ENCODE peak calls at places on chromosome 7, in four cellular contexts. One of them, this sample, is unnamed.

GRCh38 chr7:23347682-23348180 is 48.6 kb downstream of the MALSU1 start:
- DNase-seq in GM12878: no peak
- DNase-seq in upper lobe of left lung: no peak
- DNase-seq in stomach: no peak
- DNase-seq in this sample: no peak

GRCh38 chr7:51356849-51357516 is 40.4 kb upstream of the COBL start:
- DNase-seq in GM12878: no peak
- DNase-seq in upper lobe of left lung: no peak
- DNase-seq in stomach: peak
- DNase-seq in this sample: no peak

GRCh38 chr7:85914437-85914836 is 727.6 kb upstream of the SEMA3D start:
- DNase-seq in GM12878: no peak
- DNase-seq in upper lobe of left lung: no peak
- DNase-seq in stomach: no peak
- DNase-seq in this sample: no peak

GRCh38 chr7:130893441-130893894 is 159.5 kb upstream of the KLF14 start:
- DNase-seq in GM12878: no peak
- DNase-seq in upper lobe of left lung: no peak
- DNase-seq in stomach: no peak
- DNase-seq in this sample: no peak

GRCh38 chr7:66930341-66930740 is 9.3 kb downstream of the TMEM248 start:
- DNase-seq in GM12878: no peak
- DNase-seq in upper lobe of left lung: no peak
- DNase-seq in stomach: no peak
- DNase-seq in this sample: no peak

GRCh38 chr7:13778967-13779366 is 210.5 kb downstream of the ETV1 start:
- DNase-seq in GM12878: no peak
- DNase-seq in upper lobe of left lung: no peak
- DNase-seq in stomach: no peak
- DNase-seq in this sample: no peak

GRCh38 chr7:83739527-83739926 is 90.6 kb upstream of the SEMA3E start:
- DNase-seq in GM12878: no peak
- DNase-seq in upper lobe of left lung: no peak
- DNase-seq in stomach: no peak
- DNase-seq in this sample: no peak

GRCh38 chr7:142461437-142461836 is 203.6 kb upstream of the PRSS58 start:
- DNase-seq in GM12878: no peak
- DNase-seq in upper lobe of left lung: no peak
- DNase-seq in stomach: no peak
- DNase-seq in this sample: no peak

GRCh38 chr7:130364446-130364845 is 15.8 kb upstream of the CPA1 start:
- DNase-seq in GM12878: no peak
- DNase-seq in upper lobe of left lung: no peak
- DNase-seq in stomach: no peak
- DNase-seq in this sample: peak

GRCh38 chr7:87113077-87113476 is 39.2 kb upstream of the DMTF1 start:
- DNase-seq in GM12878: no peak
- DNase-seq in upper lobe of left lung: no peak
- DNase-seq in stomach: no peak
- DNase-seq in this sample: no peak

GRCh38 chr7:4800487-4800886 is 25.1 kb downstream of the AP5Z1 start:
- DNase-seq in GM12878: no peak
- DNase-seq in upper lobe of left lung: peak
- DNase-seq in stomach: no peak
- DNase-seq in this sample: no peak

GRCh38 chr7:13724631-13725566 is 264.6 kb downstream of the ETV1 start:
- DNase-seq in GM12878: no peak
- DNase-seq in upper lobe of left lung: no peak
- DNase-seq in stomach: no peak
- DNase-seq in this sample: no peak

GRCh38 chr7:33155811-33156210 is 26.4 kb downstream of the BBS9 start:
- DNase-seq in GM12878: no peak
- DNase-seq in upper lobe of left lung: no peak
- DNase-seq in stomach: no peak
- DNase-seq in this sample: no peak

GRCh38 chr7:157991351-157991750 is 596.3 kb downstream of the PTPRN2 start:
- DNase-seq in GM12878: no peak
- DNase-seq in upper lobe of left lung: no peak
- DNase-seq in stomach: no peak
- DNase-seq in this sample: no peak

GRCh38 chr7:130277763-130278643 is 11.3 kb downstream of the CPA2 start:
- DNase-seq in GM12878: no peak
- DNase-seq in upper lobe of left lung: no peak
- DNase-seq in stomach: peak
- DNase-seq in this sample: no peak

GRCh38 chr7:129469930-129470329 is 32.4 kb upstream of the SMKR1 start:
- DNase-seq in GM12878: no peak
- DNase-seq in upper lobe of left lung: no peak
- DNase-seq in stomach: no peak
- DNase-seq in this sample: no peak

GRCh38 chr7:142703655-142704310 is 45.5 kb upstream of the PRSS1 start:
- DNase-seq in GM12878: no peak
- DNase-seq in upper lobe of left lung: no peak
- DNase-seq in stomach: no peak
- DNase-seq in this sample: no peak

GRCh38 chr7:27940341-27940740 is 200.4 kb downstream of the TAX1BP1 start:
- DNase-seq in GM12878: no peak
- DNase-seq in upper lobe of left lung: no peak
- DNase-seq in stomach: no peak
- DNase-seq in this sample: no peak

GRCh38 chr7:100538348-100538653 is 702 bp upstream of the AGFG2 start:
- DNase-seq in GM12878: no peak
- DNase-seq in upper lobe of left lung: no peak
- DNase-seq in stomach: no peak
- DNase-seq in this sample: no peak

GRCh38 chr7:100543586-100543985 is 4.6 kb downstream of the AGFG2 start:
- DNase-seq in GM12878: no peak
- DNase-seq in upper lobe of left lung: no peak
- DNase-seq in stomach: no peak
- DNase-seq in this sample: no peak

GRCh38 chr7:100539436-100540006 is 518 bp downstream of the AGFG2 start:
- DNase-seq in GM12878: no peak
- DNase-seq in upper lobe of left lung: no peak
- DNase-seq in stomach: no peak
- DNase-seq in this sample: no peak

GRCh38 chr7:100538654-100539435 is at the start of gene AGFG2:
- DNase-seq in GM12878: peak
- DNase-seq in upper lobe of left lung: peak
- DNase-seq in stomach: peak
- DNase-seq in this sample: peak

DNA sequence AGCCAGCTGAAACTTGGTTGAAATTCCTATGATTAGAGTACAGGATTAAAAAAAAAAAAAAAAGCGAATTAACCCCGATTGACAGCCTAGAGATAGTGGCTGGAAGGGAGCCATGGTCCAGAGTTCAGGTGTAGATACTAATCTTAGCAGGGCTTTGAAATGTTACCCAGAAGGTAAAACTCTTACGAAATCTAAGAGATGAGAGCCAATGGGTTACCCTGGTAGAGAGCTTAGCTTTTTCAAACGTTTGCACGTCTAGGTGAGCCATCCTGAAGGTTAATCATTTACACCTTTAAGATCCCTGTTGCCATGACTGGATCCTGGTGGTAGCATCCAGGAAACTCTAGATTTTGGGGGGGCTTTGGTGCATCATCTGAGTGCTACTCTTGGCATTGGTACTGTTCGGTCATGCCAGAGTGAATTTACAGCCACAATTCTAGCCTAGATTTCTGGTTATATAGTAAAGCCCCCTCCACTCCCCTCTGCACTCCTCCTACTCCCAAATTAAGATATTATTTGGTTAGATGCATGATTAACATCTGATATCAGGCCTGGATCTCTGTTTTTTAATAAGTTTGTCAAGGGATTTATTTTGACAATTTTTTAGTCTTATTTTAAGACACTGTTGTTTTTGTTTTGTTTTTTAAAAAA is 1.2 kb downstream of the AGFG2 start:
- DNase-seq in GM12878: no peak
- DNase-seq in upper lobe of left lung: no peak
- DNase-seq in stomach: peak
- DNase-seq in this sample: no peak
- TF ChIP-seq EP300 in GM12878: no peak
- TF ChIP-seq EP300 in upper lobe of left lung: no peak
- TF ChIP-seq EP300 in stomach: no peak
- TF ChIP-seq EP300 in this sample: no peak

DNA sequence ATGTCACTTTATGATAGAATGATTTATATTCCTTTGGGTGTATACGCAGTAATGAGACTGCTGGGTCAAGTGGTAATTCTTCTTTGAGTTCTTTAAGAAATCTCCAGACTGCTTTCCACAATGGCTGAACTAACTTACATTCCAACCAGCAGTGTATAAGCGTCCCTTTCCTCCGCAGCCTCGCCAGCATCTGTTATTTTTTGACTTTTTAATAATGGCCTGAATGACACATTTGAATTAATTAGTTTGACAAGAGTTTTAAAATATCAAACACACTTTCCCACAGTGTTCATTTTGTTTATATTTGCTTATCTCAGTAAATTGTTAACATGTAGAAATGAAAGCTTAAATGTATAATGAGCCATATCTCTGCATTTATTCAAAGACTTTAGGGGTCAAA is 116.8 kb downstream of the TES start:
- DNase-seq in GM12878: no peak
- DNase-seq in upper lobe of left lung: no peak
- DNase-seq in stomach: no peak
- DNase-seq in this sample: no peak
- H3K4me3 ChIP-seq in GM12878: no peak
- H3K4me3 ChIP-seq in upper lobe of left lung: no peak
- H3K4me3 ChIP-seq in stomach: no peak
- H3K4me3 ChIP-seq in this sample: no peak

GRCh38 chr7:12584940-12585339 is 14.4 kb downstream of the SCIN start:
- DNase-seq in GM12878: peak
- DNase-seq in upper lobe of left lung: no peak
- DNase-seq in stomach: no peak
- DNase-seq in this sample: no peak
- TF ChIP-seq POLR2AphosphoS5 in GM12878: no peak
- TF ChIP-seq POLR2AphosphoS5 in upper lobe of left lung: no peak
- TF ChIP-seq POLR2AphosphoS5 in stomach: no peak
- TF ChIP-seq POLR2AphosphoS5 in this sample: no peak

DNA sequence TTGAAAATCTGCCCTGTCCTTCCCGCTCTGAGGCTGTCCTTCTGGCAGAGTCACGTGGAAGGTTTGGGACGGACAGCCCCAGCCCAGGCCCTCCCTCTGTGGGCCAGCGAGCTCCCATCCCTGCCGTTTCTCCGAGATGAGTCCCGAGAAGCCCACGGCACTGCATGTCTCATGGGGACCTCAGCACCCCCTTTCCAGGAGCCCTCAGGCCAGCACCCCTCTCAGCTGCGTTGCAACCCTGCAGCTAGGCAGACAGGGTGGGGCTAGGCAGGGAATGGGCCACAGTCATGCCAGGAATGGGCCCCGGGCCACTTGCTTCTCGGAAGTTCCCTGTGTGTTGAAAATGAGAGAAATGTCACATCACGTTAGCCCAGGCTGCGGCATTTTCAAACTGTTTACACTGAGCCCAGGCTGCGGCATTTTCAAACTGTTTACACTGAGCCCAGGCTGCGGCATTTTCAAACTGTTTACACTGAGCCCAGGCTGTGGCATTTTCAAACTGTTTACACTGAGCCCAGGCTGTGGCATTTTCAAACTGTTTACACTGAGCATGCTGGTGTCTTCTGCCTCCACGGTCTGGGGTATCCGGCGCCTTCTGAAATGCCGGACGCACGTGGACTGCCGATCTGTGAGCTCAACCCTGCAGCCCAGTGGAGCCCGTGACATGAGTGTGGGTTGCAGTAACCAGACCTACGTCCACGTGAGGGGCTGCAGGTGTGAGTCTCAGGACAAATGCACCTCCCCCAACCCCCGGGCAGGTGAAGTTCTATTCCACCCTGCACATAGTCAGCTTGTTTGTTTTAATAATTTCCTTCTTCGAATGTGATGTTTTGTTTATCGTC is 42.6 kb downstream of the FAM20C start:
- DNase-seq in GM12878: no peak
- DNase-seq in upper lobe of left lung: peak
- DNase-seq in stomach: peak
- DNase-seq in this sample: no peak
- TF ChIP-seq EP300 in GM12878: no peak
- TF ChIP-seq EP300 in upper lobe of left lung: peak
- TF ChIP-seq EP300 in stomach: no peak
- TF ChIP-seq EP300 in this sample: no peak

DNA sequence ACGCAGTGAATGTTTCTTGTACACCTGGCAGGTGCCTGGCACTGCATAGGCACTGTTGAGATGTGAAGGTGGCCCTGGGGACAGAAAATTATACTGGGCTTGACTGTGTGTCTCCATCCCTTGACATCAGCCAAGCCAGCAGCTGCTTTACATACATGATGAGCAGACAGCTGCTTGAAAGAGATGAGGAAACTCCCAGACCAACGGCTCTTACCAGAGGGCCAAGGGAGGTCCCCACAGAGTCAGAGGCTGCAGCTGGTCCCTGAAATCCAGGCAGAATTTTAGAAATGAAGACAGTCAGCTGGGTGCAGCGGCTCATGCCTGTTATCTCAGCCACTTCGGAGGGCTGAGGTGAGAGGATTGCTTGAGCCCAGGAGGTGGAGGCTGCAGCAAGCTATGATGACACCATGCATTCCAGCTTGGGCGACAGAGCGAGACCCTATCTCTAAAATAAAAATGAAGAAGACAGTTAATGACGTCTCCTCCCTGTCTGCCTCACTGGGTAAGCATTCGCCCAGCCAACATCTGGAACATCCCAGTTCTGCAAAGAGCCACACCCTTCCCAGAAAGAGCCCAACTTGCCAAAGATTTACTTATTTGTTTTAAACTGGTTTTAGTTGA is 17.6 kb downstream of the LIMK1 start:
- DNase-seq in GM12878: peak
- DNase-seq in upper lobe of left lung: no peak
- DNase-seq in stomach: no peak
- DNase-seq in this sample: no peak
- H3K4me3 ChIP-seq in GM12878: peak
- H3K4me3 ChIP-seq in upper lobe of left lung: no peak
- H3K4me3 ChIP-seq in stomach: no peak
- H3K4me3 ChIP-seq in this sample: no peak

GRCh38 chr7:156122752-156123354 is 310.6 kb upstream of the SHH start:
- DNase-seq in GM12878: no peak
- DNase-seq in upper lobe of left lung: no peak
- DNase-seq in stomach: no peak
- DNase-seq in this sample: no peak

GRCh38 chr7:156121434-156121833 is 309.2 kb upstream of the SHH start:
- DNase-seq in GM12878: no peak
- DNase-seq in upper lobe of left lung: peak
- DNase-seq in stomach: no peak
- DNase-seq in this sample: no peak

GRCh38 chr7:156123362-156123761 is 311.1 kb upstream of the SHH start:
- DNase-seq in GM12878: no peak
- DNase-seq in upper lobe of left lung: no peak
- DNase-seq in stomach: no peak
- DNase-seq in this sample: no peak

GRCh38 chr7:156120552-156120951 is 308.3 kb upstream of the SHH start:
- DNase-seq in GM12878: no peak
- DNase-seq in upper lobe of left lung: no peak
- DNase-seq in stomach: no peak
- DNase-seq in this sample: no peak

GRCh38 chr7:156121956-156122355 is 309.7 kb upstream of the SHH start:
- DNase-seq in GM12878: no peak
- DNase-seq in upper lobe of left lung: peak
- DNase-seq in stomach: no peak
- DNase-seq in this sample: no peak
- TF ChIP-seq POLR2AphosphoS5 in GM12878: no peak
- TF ChIP-seq POLR2AphosphoS5 in upper lobe of left lung: no peak
- TF ChIP-seq POLR2AphosphoS5 in stomach: no peak
- TF ChIP-seq POLR2AphosphoS5 in this sample: no peak

GRCh38 chr7:156892821-156893706 is at the start of gene LMBR1:
- DNase-seq in GM12878: peak
- DNase-seq in upper lobe of left lung: peak
- DNase-seq in stomach: peak
- DNase-seq in this sample: peak
- TF ChIP-seq EP300 in GM12878: no peak
- TF ChIP-seq EP300 in upper lobe of left lung: no peak
- TF ChIP-seq EP300 in stomach: peak
- TF ChIP-seq EP300 in this sample: no peak

This sample was measured in suprapubic skin.